ENCODE peak calls at places on chromosomes 12 and 14, in eight cellular contexts. X is body of pancreas, D is cardiac muscle cell, K is Peyer's patch, Z is left lung, F is esophagus squamous epithelium, J is adrenal gland, T is tibial artery. L is an unnamed sample. For H3K4me1, the result is how much of the 10 kb centered on the place peaks cover.

GRCh38 chr12:21371050-21371449 is 1.7 kb upstream of the IAPP start:
- DNase-seq in X (no peak), F (no peak), D (no peak), K (no peak), J (no peak), Z (no peak), T (no peak), L (no peak)

GRCh38 chr14:69317392-69317755 is 57.4 kb downstream of the GALNT16 start:
- DNase-seq in F (no peak), J (no peak), D (no peak), T (no peak), Z (no peak), X (no peak), K (no peak), L (no peak)

GRCh38 chr14:79543966-79544365 is 667.3 kb downstream of the DIO2 start:
- DNase-seq in X (no peak), T (no peak), Z (no peak), J (no peak), D (peak), K (no peak), F (no peak), L (no peak)

GRCh38 chr14:89162586-89162985 is 254.4 kb downstream of the FOXN3 start:
- DNase-seq in K (no peak), D (no peak), Z (no peak), X (no peak), T (no peak), J (no peak), F (no peak), L (no peak)

GRCh38 chr12:67161322-67161918 is 107.7 kb upstream of the CAND1 start:
- DNase-seq in D (peak), J (peak), Z (no peak), F (no peak), T (no peak), X (peak), K (no peak), L (peak)

GRCh38 chr12:39329015-39329414 is 113.9 kb downstream of the KIF21A start:
- DNase-seq in J (no peak), F (no peak), Z (no peak), K (no peak), T (no peak), D (no peak), X (no peak), L (no peak)

GRCh38 chr14:63343878-63344277 is 25.1 kb upstream of the GPHB5 start:
- DNase-seq in J (no peak), F (no peak), T (no peak), Z (no peak), K (no peak), X (no peak), D (no peak), L (no peak)

GRCh38 chr12:4289334-4289878 is 15.8 kb downstream of the CCND2 start:
- DNase-seq in D (peak), Z (no peak), J (no peak), T (no peak), X (no peak), F (no peak), K (no peak), L (peak)

GRCh38 chr12:27652174-27652763 is 44.0 kb upstream of the REP15 start:
- DNase-seq in J (peak), T (peak), Z (no peak), X (peak), F (no peak), K (peak), D (peak), L (peak)

GRCh38 chr14:89617471-89618291 is 200.6 kb upstream of the FOXN3 start:
- DNase-seq in Z (no peak), K (peak), J (peak), F (no peak), T (peak), D (peak), X (peak), L (no peak)

GRCh38 chr14:33709286-33709685 is 241.6 kb downstream of the EGLN3 start:
- DNase-seq in X (no peak), T (no peak), J (no peak), D (no peak), K (no peak), Z (no peak), F (no peak), L (no peak)

GRCh38 chr14:99185436-99186068 is 86.4 kb downstream of the BCL11B start:
- DNase-seq in T (no peak), F (no peak), D (no peak), J (no peak), X (no peak), K (no peak), Z (no peak), L (no peak)
- H3K4me1 ChIP-seq in T (under half), F (under half), D (under half), J (under half), X (under half), K (under half), Z (under half), L (under half)

GRCh38 chr12:102322254-102322653 is 124.6 kb upstream of the PMCH start:
- DNase-seq in K (no peak), Z (no peak), D (no peak), J (no peak), X (no peak), T (no peak), F (no peak), L (no peak)

GRCh38 chr12:102314821-102315220 is 117.2 kb upstream of the PMCH start:
- DNase-seq in Z (no peak), D (no peak), X (no peak), F (no peak), T (no peak), K (no peak), J (no peak), L (no peak)

GRCh38 chr12:102317155-102317554 is 119.5 kb upstream of the PMCH start:
- DNase-seq in T (no peak), F (no peak), K (no peak), X (no peak), Z (no peak), D (no peak), J (no peak), L (no peak)

GRCh38 chr12:102321305-102322082 is 123.9 kb upstream of the PMCH start:
- DNase-seq in J (no peak), T (no peak), F (no peak), D (no peak), Z (no peak), X (no peak), K (no peak), L (no peak)

DNA sequence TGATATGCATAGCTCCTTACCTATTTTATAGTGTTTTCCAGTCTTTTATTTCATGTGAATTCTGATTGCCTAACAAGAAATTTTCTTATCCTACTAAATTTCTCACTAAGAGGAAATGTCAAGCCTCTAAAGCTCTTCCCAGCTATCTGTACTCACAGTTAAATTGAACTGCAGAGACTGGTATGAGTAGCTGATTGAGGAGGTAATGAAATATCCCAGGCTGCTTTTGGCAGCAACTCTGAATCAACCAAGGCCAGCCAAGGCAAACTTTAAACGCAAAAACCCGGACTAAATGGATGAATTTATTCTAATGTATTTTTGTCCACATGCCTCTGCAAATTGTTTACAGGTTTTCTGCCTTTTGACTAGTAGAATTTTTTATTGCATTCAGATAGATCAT is 119.1 kb upstream of the PMCH start:
- DNase-seq in Z (no peak), K (no peak), D (no peak), X (no peak), J (no peak), F (no peak), T (no peak), L (no peak)
- H3K4me3 ChIP-seq in Z (no peak), K (no peak), D (no peak), X (no peak), J (no peak), F (no peak), T (no peak), L (no peak)

DNA sequence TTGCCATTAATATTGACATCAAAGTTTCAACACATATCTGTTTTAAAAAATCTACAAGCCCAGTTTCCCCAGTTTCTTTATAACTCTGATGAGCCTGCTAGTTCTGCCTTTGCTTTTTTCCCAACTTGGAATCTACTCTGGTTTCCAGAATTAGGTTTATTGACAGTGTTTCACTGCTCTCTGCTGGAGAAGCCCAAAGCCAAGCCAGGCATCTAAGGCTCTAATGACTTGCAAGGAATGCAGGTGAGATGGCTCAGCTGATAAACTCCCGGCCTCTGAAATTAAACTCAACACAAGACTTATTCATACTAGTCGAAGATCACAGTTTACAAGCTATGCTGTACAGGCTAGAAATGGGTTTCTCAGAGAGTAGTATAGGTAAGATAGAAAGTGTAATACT is 54.3 kb downstream of the HMGA2 start:
- DNase-seq in T (no peak), D (no peak), Z (no peak), J (no peak), F (no peak), K (no peak), X (peak), L (peak)
- TF ChIP-seq CTCF in T (peak), D (peak), Z (no peak), J (no peak), F (no peak), K (no peak), X (no peak), L (peak)

GRCh38 chr12:51773145-51773869 is 75.2 kb downstream of the FIGNL2 start:
- DNase-seq in T (no peak), D (no peak), J (peak), K (no peak), Z (no peak), X (no peak), F (no peak), L (no peak)
- H3K4me1 ChIP-seq in T (under half), D (under half), J (under half), K (under half), Z (under half), X (under half), F (under half), L (under half)

GRCh38 chr14:54348923-54349615 is 47.7 kb upstream of the CDKN3 start:
- DNase-seq in K (no peak), X (peak), T (peak), F (no peak), J (no peak), D (no peak), Z (no peak), L (no peak)

GRCh38 chr14:54350196-54350595 is 46.6 kb upstream of the CDKN3 start:
- DNase-seq in F (no peak), X (no peak), D (no peak), Z (no peak), J (no peak), T (no peak), K (no peak), L (no peak)

GRCh38 chr14:54348001-54348611 is 48.7 kb upstream of the CDKN3 start:
- DNase-seq in K (no peak), T (no peak), Z (no peak), X (peak), F (no peak), D (peak), J (no peak), L (peak)

GRCh38 chr14:54347044-54347443 is 49.8 kb upstream of the CDKN3 start:
- DNase-seq in T (no peak), X (no peak), J (no peak), K (no peak), Z (no peak), D (no peak), F (no peak), L (no peak)

DNA sequence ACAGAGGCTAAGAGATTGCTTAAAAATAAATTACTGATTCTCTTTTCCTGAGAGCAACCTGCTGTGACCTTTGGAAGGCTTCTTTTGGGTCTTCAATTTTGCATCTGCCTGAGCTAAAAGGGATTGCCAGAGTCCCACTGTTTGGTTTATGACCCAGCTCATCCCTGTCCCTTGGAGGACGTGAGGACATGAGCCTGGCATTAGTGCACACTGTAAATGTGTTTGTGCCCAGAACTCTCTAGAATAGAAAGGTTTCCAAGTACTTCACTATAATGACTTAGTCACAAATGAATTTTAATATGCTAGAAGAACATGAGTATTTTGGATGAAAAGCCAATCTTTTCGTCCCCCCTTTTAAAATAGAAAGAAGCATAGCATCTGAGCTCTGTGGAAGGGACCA is 47.1 kb upstream of the CDKN3 start:
- DNase-seq in J (no peak), T (no peak), F (no peak), Z (no peak), D (no peak), K (no peak), X (no peak), L (no peak)
- H3K4me3 ChIP-seq in J (no peak), T (no peak), F (peak), Z (no peak), D (no peak), K (no peak), X (no peak), L (no peak)

GRCh38 chr12:25552681-25553080 is 402 bp downstream of the LMNTD1 start:
- DNase-seq in K (no peak), D (no peak), J (no peak), T (no peak), X (no peak), Z (no peak), F (no peak), L (no peak)

GRCh38 chr12:25556136-25556535 is 3.1 kb upstream of the LMNTD1 start:
- DNase-seq in D (no peak), J (no peak), Z (no peak), K (no peak), X (no peak), T (no peak), F (no peak), L (no peak)

GRCh38 chr12:25553083-25553482 is at the start of gene LMNTD1:
- DNase-seq in J (no peak), D (no peak), F (no peak), T (no peak), Z (no peak), K (no peak), X (no peak), L (no peak)

GRCh38 chr12:25558566-25558965 is 5.5 kb upstream of the LMNTD1 start:
- DNase-seq in X (no peak), Z (no peak), T (no peak), K (no peak), F (no peak), J (no peak), D (no peak), L (no peak)

DNA sequence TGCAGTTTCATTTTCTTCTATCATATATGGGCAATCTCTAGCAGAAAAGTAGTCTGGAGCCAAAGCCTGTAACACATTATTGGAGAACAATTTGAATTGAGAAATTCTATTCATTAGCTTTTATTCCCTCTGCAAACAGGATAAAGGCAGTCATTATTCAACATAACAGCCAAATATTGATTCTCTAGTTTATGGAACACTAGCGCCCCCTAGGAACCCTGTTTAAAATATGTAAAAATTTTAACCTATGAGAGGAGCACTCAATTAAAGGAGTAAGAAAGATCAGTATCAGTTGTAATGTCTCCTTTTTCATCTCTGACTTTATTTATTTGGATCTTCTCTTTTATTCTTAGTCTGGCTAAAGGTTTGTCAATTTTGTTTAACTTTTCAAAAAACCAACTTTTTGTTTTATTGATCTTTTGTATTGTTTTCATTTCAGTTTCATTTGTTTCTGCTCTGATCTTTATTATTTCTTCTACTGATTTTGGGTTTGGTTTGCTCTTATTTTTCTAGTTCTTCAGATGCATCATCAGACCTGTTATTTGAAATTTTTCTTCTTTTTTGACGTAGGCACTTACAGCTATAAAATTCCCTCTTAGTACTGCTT is 4.8 kb upstream of the LMNTD1 start:
- DNase-seq in D (peak), F (no peak), J (peak), T (no peak), K (no peak), Z (no peak), X (peak), L (peak)
- TF ChIP-seq CTCF in D (peak), F (peak), J (peak), T (peak), K (no peak), Z (peak), X (peak), L (peak)

DNA sequence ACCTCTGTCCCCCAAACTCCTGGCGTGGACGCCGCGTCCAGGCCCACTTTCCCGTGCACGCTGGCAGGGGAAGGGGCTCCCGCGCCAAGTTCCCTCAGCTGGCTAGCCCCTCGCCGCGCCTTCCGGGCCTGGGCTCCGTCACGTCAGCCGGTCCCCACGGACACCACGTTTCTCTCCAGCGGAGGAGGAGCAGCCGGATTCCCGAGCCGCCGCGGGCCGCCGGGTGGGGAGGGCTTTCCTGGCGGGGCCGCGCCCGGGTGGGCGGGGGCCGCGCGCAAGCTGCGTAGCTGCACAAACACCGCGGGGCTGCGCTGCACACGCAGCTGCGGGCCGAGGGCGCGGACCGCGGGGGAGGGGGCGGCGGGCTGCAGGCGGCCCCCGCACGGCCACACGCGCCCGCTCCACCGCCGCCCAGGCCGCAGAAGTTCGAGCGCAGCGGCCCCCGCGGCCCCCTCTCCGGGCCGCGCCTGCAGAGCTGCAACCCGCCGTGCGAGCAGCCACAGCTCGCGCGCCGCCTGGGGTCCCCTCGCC is 45.1 kb upstream of the PNMA1 start:
- DNase-seq in K (no peak), D (peak), J (peak), Z (peak), X (peak), F (no peak), T (peak), L (peak)
- H3K4me1 ChIP-seq in K (half or more), D (under half), J (half or more), Z (half or more), X (half or more), F (half or more), T (under half), L (half or more)

GRCh38 chr12:57134949-57135348 is 6.7 kb downstream of the LRP1 start:
- DNase-seq in X (no peak), K (no peak), Z (no peak), J (no peak), F (no peak), T (peak), D (no peak), L (no peak)
- H3K4me3 ChIP-seq in X (no peak), K (peak), Z (no peak), J (no peak), F (no peak), T (no peak), D (no peak), L (no peak)

GRCh38 chr12:54299515-54300266 is 1.1 kb downstream of the NFE2 start:
- DNase-seq in T (no peak), J (no peak), K (no peak), Z (no peak), D (no peak), F (no peak), X (no peak), L (no peak)

GRCh38 chr12:54300267-54300731 is 516 bp downstream of the NFE2 start:
- DNase-seq in X (no peak), K (no peak), D (no peak), F (no peak), J (no peak), Z (no peak), T (no peak), L (no peak)

GRCh38 chr12:54301428-54302045 is 722 bp upstream of the NFE2 start:
- DNase-seq in X (no peak), F (no peak), K (no peak), J (no peak), Z (no peak), T (no peak), D (no peak), L (peak)

GRCh38 chr12:54298904-54299303 is 1.9 kb downstream of the NFE2 start:
- DNase-seq in K (no peak), F (no peak), J (no peak), Z (no peak), T (no peak), D (no peak), X (no peak), L (no peak)

GRCh38 chr12:54300732-54301427 is at the start of gene NFE2:
- DNase-seq in Z (peak), T (peak), J (peak), X (peak), K (no peak), D (peak), F (no peak), L (peak)
- TF ChIP-seq CTCF in Z (no peak), T (no peak), J (no peak), X (no peak), K (no peak), D (peak), F (no peak), L (no peak)